ENCODE peak calls at places on chromosomes 1 and 21, in eight cellular contexts. K is activated T-cell treated with anti-CD3 and anti-CD28 coated beads for 1 hour, M is mesenteric fat pad, V is AG10803, L is erythroblast, H is RWPE1, X is endothelial cell, D is T-cell. O is an unnamed sample.

GRCh38 chr1:230191079-230191478 is 124.0 kb downstream of the GALNT2 start:
- DNase-seq in K (no peak), M (no peak), V (peak; percentile 37), L (peak; percentile 38), H (no peak), X (no peak), D (no peak), O (no peak)

GRCh38 chr1:22488319-22488718 is 36.7 kb downstream of the ZBTB40 start:
- DNase-seq in K (no peak), M (no peak), V (no peak), L (no peak), H (no peak), X (peak; percentile 26), D (no peak), O (no peak)

GRCh38 chr1:15574741-15575140 is 10.1 kb downstream of the AGMAT start:
- DNase-seq in K (no peak), M (no peak), V (no peak), L (no peak), H (no peak), X (no peak), D (no peak), O (no peak)

GRCh38 chr1:98046031-98046641 is 125.3 kb upstream of the DPYD start:
- DNase-seq in K (no peak), M (no peak), V (peak; percentile 65), L (peak; percentile 1), H (peak; percentile 1), X (peak; percentile 45), D (no peak), O (no peak)

GRCh38 chr1:168465942-168466702 is 77.7 kb downstream of the XCL2 start:
- DNase-seq in K (no peak), M (no peak), V (no peak), L (no peak), H (peak; percentile 46), X (no peak), D (no peak), O (peak; percentile 58)

GRCh38 chr1:38576241-38576640 is 283.3 kb downstream of the RRAGC start:
- DNase-seq in K (no peak), M (peak; percentile 41), V (no peak), L (no peak), H (no peak), X (no peak), D (no peak), O (no peak)

GRCh38 chr21:41491412-41491811 is 16.5 kb downstream of the TMPRSS2 start:
- DNase-seq in K (no peak), M (no peak), V (no peak), L (no peak), H (no peak), X (no peak), D (no peak), O (no peak)

GRCh38 chr1:19123837-19124236 is 86.2 kb downstream of the UBR4 start:
- DNase-seq in K (peak; percentile 10), M (no peak), V (no peak), L (no peak), H (no peak), X (no peak), D (peak; percentile 6), O (no peak)

GRCh38 chr21:32921632-32922230 is 104.0 kb upstream of the OLIG2 start:
- DNase-seq in K (peak; percentile 37), M (no peak), V (no peak), L (peak; percentile 45), H (no peak), X (peak; percentile 48), D (peak; percentile 38), O (no peak)

GRCh38 chr21:45923146-45923545 is 58.4 kb upstream of the COL6A1 start:
- DNase-seq in K (peak; percentile 54), M (no peak), V (peak; percentile 77), L (no peak), H (peak; percentile 41), X (peak; percentile 80), D (peak; percentile 69), O (no peak)

GRCh38 chr1:198272492-198272891 is 115.7 kb downstream of the NEK7 start:
- DNase-seq in K (no peak), M (no peak), V (no peak), L (peak; percentile 52), H (no peak), X (no peak), D (no peak), O (no peak)

GRCh38 chr1:71414229-71414628 is 333.4 kb upstream of the ZRANB2 start:
- DNase-seq in K (no peak), M (no peak), V (no peak), L (no peak), H (no peak), X (no peak), D (no peak), O (no peak)

GRCh38 chr1:12128120-12128519 is 38.7 kb upstream of the TNFRSF1B start:
- DNase-seq in K (no peak), M (no peak), V (no peak), L (no peak), H (no peak), X (no peak), D (no peak), O (no peak)

GRCh38 chr1:228343211-228343661 is 63.4 kb downstream of the TRIM11 start:
- DNase-seq in K (no peak), M (peak; percentile 87), V (no peak), L (no peak), H (no peak), X (no peak), D (no peak), O (no peak)

GRCh38 chr1:155910621-155911121 is 478 bp downstream of the RIT1 start:
- DNase-seq in K (no peak), M (no peak), V (no peak), L (peak; percentile 62), H (peak; percentile 16), X (peak; percentile 6), D (no peak), O (peak; percentile 20)

GRCh38 chr1:15008783-15009709 is 144.5 kb upstream of the TMEM51 start:
- DNase-seq in K (no peak), M (no peak), V (no peak), L (no peak), H (no peak), X (peak; percentile 26), D (no peak), O (no peak)